ENCODE peak calls at places on chromosomes 12 and 14, in eight cellular contexts. One of them, this sample, is unnamed.

GRCh38 chr12:77315407-77315806 is 250.0 kb upstream of the E2F7 start:
- DNase-seq in foreskin fibroblast: no peak
- DNase-seq in SK-N-SH: no peak
- DNase-seq in occipital lobe: no peak
- DNase-seq in astrocyte of the cerebellum: no peak
- DNase-seq in epithelial cell of esophagus: no peak
- DNase-seq in AG20443: no peak
- DNase-seq in T-helper 2 cell: no peak
- DNase-seq in this sample: no peak

GRCh38 chr12:98401427-98401826 is 114.0 kb upstream of the TMPO start:
- DNase-seq in AG20443: no peak
- DNase-seq in foreskin fibroblast: no peak
- DNase-seq in occipital lobe: no peak
- DNase-seq in astrocyte of the cerebellum: no peak
- DNase-seq in epithelial cell of esophagus: no peak
- DNase-seq in SK-N-SH: peak
- DNase-seq in T-helper 2 cell: no peak
- DNase-seq in this sample: no peak

GRCh38 chr12:22687677-22688076 is 62.7 kb downstream of the ETNK1 start:
- DNase-seq in SK-N-SH: no peak
- DNase-seq in T-helper 2 cell: no peak
- DNase-seq in foreskin fibroblast: peak
- DNase-seq in astrocyte of the cerebellum: peak
- DNase-seq in occipital lobe: no peak
- DNase-seq in epithelial cell of esophagus: peak
- DNase-seq in AG20443: peak
- DNase-seq in this sample: peak

GRCh38 chr14:47536341-47536740 is 139.1 kb downstream of the MDGA2 start:
- DNase-seq in T-helper 2 cell: no peak
- DNase-seq in occipital lobe: no peak
- DNase-seq in foreskin fibroblast: no peak
- DNase-seq in AG20443: no peak
- DNase-seq in astrocyte of the cerebellum: no peak
- DNase-seq in epithelial cell of esophagus: no peak
- DNase-seq in SK-N-SH: no peak
- DNase-seq in this sample: no peak

GRCh38 chr12:52990206-52990605 is 16.1 kb upstream of the EIF4B start:
- DNase-seq in AG20443: peak
- DNase-seq in occipital lobe: no peak
- DNase-seq in T-helper 2 cell: no peak
- DNase-seq in SK-N-SH: no peak
- DNase-seq in astrocyte of the cerebellum: no peak
- DNase-seq in foreskin fibroblast: no peak
- DNase-seq in epithelial cell of esophagus: no peak
- DNase-seq in this sample: peak

GRCh38 chr12:13982010-13982409 is 608 bp upstream of the GRIN2B start:
- DNase-seq in T-helper 2 cell: no peak
- DNase-seq in epithelial cell of esophagus: no peak
- DNase-seq in astrocyte of the cerebellum: no peak
- DNase-seq in foreskin fibroblast: no peak
- DNase-seq in occipital lobe: no peak
- DNase-seq in AG20443: no peak
- DNase-seq in SK-N-SH: peak
- DNase-seq in this sample: no peak

GRCh38 chr12:34294671-34295365 is 272.5 kb downstream of the ALG10 start:
- DNase-seq in T-helper 2 cell: no peak
- DNase-seq in occipital lobe: no peak
- DNase-seq in SK-N-SH: no peak
- DNase-seq in AG20443: no peak
- DNase-seq in epithelial cell of esophagus: no peak
- DNase-seq in foreskin fibroblast: no peak
- DNase-seq in astrocyte of the cerebellum: no peak
- DNase-seq in this sample: no peak

GRCh38 chr12:53225635-53226424 is 6.2 kb downstream of the RARG start:
- DNase-seq in occipital lobe: no peak
- DNase-seq in epithelial cell of esophagus: peak
- DNase-seq in foreskin fibroblast: no peak
- DNase-seq in astrocyte of the cerebellum: no peak
- DNase-seq in T-helper 2 cell: no peak
- DNase-seq in AG20443: peak
- DNase-seq in SK-N-SH: no peak
- DNase-seq in this sample: no peak

GRCh38 chr14:74140374-74140850 is 55.7 kb downstream of the LIN52 start:
- DNase-seq in T-helper 2 cell: no peak
- DNase-seq in foreskin fibroblast: peak
- DNase-seq in epithelial cell of esophagus: no peak
- DNase-seq in occipital lobe: no peak
- DNase-seq in SK-N-SH: peak
- DNase-seq in AG20443: no peak
- DNase-seq in astrocyte of the cerebellum: no peak
- DNase-seq in this sample: no peak

GRCh38 chr14:90579816-90580215 is 183.0 kb downstream of the CALM1 start:
- DNase-seq in epithelial cell of esophagus: no peak
- DNase-seq in AG20443: no peak
- DNase-seq in SK-N-SH: no peak
- DNase-seq in occipital lobe: no peak
- DNase-seq in foreskin fibroblast: no peak
- DNase-seq in astrocyte of the cerebellum: no peak
- DNase-seq in T-helper 2 cell: no peak
- DNase-seq in this sample: no peak

GRCh38 chr12:13661005-13661887 is 320.2 kb downstream of the GRIN2B start:
- DNase-seq in astrocyte of the cerebellum: peak
- DNase-seq in occipital lobe: peak
- DNase-seq in AG20443: peak
- DNase-seq in T-helper 2 cell: no peak
- DNase-seq in foreskin fibroblast: peak
- DNase-seq in SK-N-SH: peak
- DNase-seq in epithelial cell of esophagus: peak
- DNase-seq in this sample: peak

GRCh38 chr12:68056300-68056699 is 67.1 kb downstream of the IFNG-AS1 start:
- DNase-seq in astrocyte of the cerebellum: no peak
- DNase-seq in epithelial cell of esophagus: no peak
- DNase-seq in SK-N-SH: no peak
- DNase-seq in T-helper 2 cell: no peak
- DNase-seq in AG20443: no peak
- DNase-seq in occipital lobe: no peak
- DNase-seq in foreskin fibroblast: no peak
- DNase-seq in this sample: no peak

GRCh38 chr12:86914716-86915115 is 658.5 kb upstream of the MGAT4C start:
- DNase-seq in T-helper 2 cell: no peak
- DNase-seq in AG20443: peak
- DNase-seq in epithelial cell of esophagus: peak
- DNase-seq in astrocyte of the cerebellum: peak
- DNase-seq in occipital lobe: no peak
- DNase-seq in foreskin fibroblast: no peak
- DNase-seq in SK-N-SH: peak
- DNase-seq in this sample: no peak

GRCh38 chr12:40107803-40108620 is 2.1 kb upstream of the SLC2A13 start:
- DNase-seq in epithelial cell of esophagus: no peak
- DNase-seq in foreskin fibroblast: no peak
- DNase-seq in T-helper 2 cell: no peak
- DNase-seq in occipital lobe: no peak
- DNase-seq in SK-N-SH: no peak
- DNase-seq in astrocyte of the cerebellum: no peak
- DNase-seq in AG20443: no peak
- DNase-seq in this sample: no peak

GRCh38 chr12:127108360-127109215 is 1158.4 kb upstream of the TMEM132C start:
- DNase-seq in AG20443: peak
- DNase-seq in T-helper 2 cell: no peak
- DNase-seq in astrocyte of the cerebellum: peak
- DNase-seq in foreskin fibroblast: peak
- DNase-seq in SK-N-SH: peak
- DNase-seq in epithelial cell of esophagus: peak
- DNase-seq in occipital lobe: no peak
- DNase-seq in this sample: peak

GRCh38 chr12:20457582-20457981 is 89.2 kb downstream of the PDE3A start:
- DNase-seq in epithelial cell of esophagus: no peak
- DNase-seq in SK-N-SH: no peak
- DNase-seq in foreskin fibroblast: no peak
- DNase-seq in T-helper 2 cell: no peak
- DNase-seq in astrocyte of the cerebellum: no peak
- DNase-seq in occipital lobe: no peak
- DNase-seq in AG20443: no peak
- DNase-seq in this sample: no peak

GRCh38 chr12:42625611-42626010 is 36.1 kb upstream of the PRICKLE1 start:
- DNase-seq in T-helper 2 cell: no peak
- DNase-seq in occipital lobe: no peak
- DNase-seq in foreskin fibroblast: no peak
- DNase-seq in AG20443: peak
- DNase-seq in epithelial cell of esophagus: no peak
- DNase-seq in astrocyte of the cerebellum: no peak
- DNase-seq in SK-N-SH: peak
- DNase-seq in this sample: no peak

GRCh38 chr12:52521581-52522266 is 1.5 kb upstream of the KRT5 start:
- DNase-seq in foreskin fibroblast: no peak
- DNase-seq in T-helper 2 cell: no peak
- DNase-seq in astrocyte of the cerebellum: peak
- DNase-seq in occipital lobe: no peak
- DNase-seq in AG20443: peak
- DNase-seq in SK-N-SH: no peak
- DNase-seq in epithelial cell of esophagus: peak
- DNase-seq in this sample: peak

This sample was measured in AG08395.